ENCODE peak calls at places on chromosomes 4 and X, in nine cellular contexts. D is bronchial epithelial cell, J is ovary, M is mammary epithelial cell, I is endothelial cell of umbilical vein, P is stomach, Y is HFF-Myc, G is Calu3, H is adrenal gland. B is an unnamed sample.
A peak's percentile ranks its signal among the peaks of the same experiment; 100 is the strongest.

GRCh38 chrX:11533211-11533651 is 132.5 kb downstream of the ARHGAP6 start:
- DNase-seq in D (peak; percentile 74), J (no peak), M (peak; percentile 64), I (peak; percentile 67), P (no peak), Y (peak; percentile 45), G (no peak), H (no peak), B (peak; percentile 72)

GRCh38 chr4:20299515-20299914 is 47.8 kb downstream of the SLIT2 start:
- DNase-seq in D (no peak), J (no peak), M (no peak), I (peak; percentile 58), P (no peak), Y (no peak), G (peak; percentile 11), H (no peak), B (no peak)

GRCh38 chr4:133150643-133151300 is 1.7 kb downstream of the PCDH10 start:
- DNase-seq in D (no peak), J (no peak), M (no peak), I (peak; percentile 58), P (no peak), Y (no peak), G (no peak), H (no peak), B (peak; percentile 28)

GRCh38 chr4:72505314-72505744 is 63.7 kb downstream of the ADAMTS3 start:
- DNase-seq in D (peak; percentile 53), J (no peak), M (peak; percentile 25), I (peak; percentile 52), P (no peak), Y (peak; percentile 37), G (peak; percentile 2), H (peak; percentile 34), B (peak; percentile 36)

GRCh38 chr4:127634181-127634580 is 1.4 kb downstream of the INTU start:
- DNase-seq in D (peak; percentile 26), J (no peak), M (no peak), I (no peak), P (no peak), Y (no peak), G (no peak), H (no peak), B (peak; percentile 82)

GRCh38 chrX:39894626-39895025 is 203.1 kb downstream of the BCOR start:
- DNase-seq in D (no peak), J (no peak), M (no peak), I (no peak), P (peak; percentile 33), Y (no peak), G (peak; percentile 30), H (no peak), B (no peak)

GRCh38 chrX:153727108-153727931 is 2.7 kb downstream of the ABCD1 start:
- DNase-seq in D (no peak), J (no peak), M (no peak), I (peak; percentile 28), P (peak; percentile 78), Y (no peak), G (peak; percentile 18), H (peak; percentile 81), B (no peak)

GRCh38 chr4:147571021-147571770 is 46.0 kb upstream of the TMEM184C start:
- DNase-seq in D (peak; percentile 48), J (no peak), M (no peak), I (no peak), P (no peak), Y (no peak), G (no peak), H (no peak), B (no peak)

GRCh38 chrX:39399387-39399786 is 598.1 kb downstream of the MID1IP1 start:
- DNase-seq in D (no peak), J (no peak), M (no peak), I (peak; percentile 2), P (no peak), Y (no peak), G (no peak), H (no peak), B (no peak)

GRCh38 chrX:25721564-25721963 is 416.6 kb upstream of the MAGEB18 start:
- DNase-seq in D (no peak), J (no peak), M (no peak), I (peak; percentile 40), P (no peak), Y (no peak), G (no peak), H (no peak), B (no peak)

GRCh38 chr4:186981161-186981560 is 257.5 kb upstream of the FAT1 start:
- DNase-seq in D (no peak), J (no peak), M (no peak), I (no peak), P (no peak), Y (no peak), G (no peak), H (no peak), B (no peak)

GRCh38 chr4:135840781-135841180 is 1639.2 kb upstream of the PABPC4L start:
- DNase-seq in D (no peak), J (no peak), M (no peak), I (no peak), P (no peak), Y (no peak), G (no peak), H (no peak), B (no peak)

GRCh38 chr4:186724048-186724860 is 598 bp upstream of the FAT1 start:
- DNase-seq in D (no peak), J (peak; percentile 55), M (peak; percentile 39), I (no peak), P (peak; percentile 64), Y (no peak), G (no peak), H (no peak), B (no peak)

GRCh38 chrX:129318375-129318774 is 204.9 kb downstream of the SMARCA1 start:
- DNase-seq in D (peak; percentile 13), J (no peak), M (peak; percentile 1), I (peak; percentile 6), P (no peak), Y (no peak), G (peak; percentile 1), H (peak; percentile 24), B (peak; percentile 5)

GRCh38 chr4:161856711-161857326 is 307.0 kb downstream of the FSTL5 start:
- DNase-seq in D (no peak), J (no peak), M (peak; percentile 38), I (no peak), P (no peak), Y (no peak), G (no peak), H (no peak), B (no peak)

DNA sequence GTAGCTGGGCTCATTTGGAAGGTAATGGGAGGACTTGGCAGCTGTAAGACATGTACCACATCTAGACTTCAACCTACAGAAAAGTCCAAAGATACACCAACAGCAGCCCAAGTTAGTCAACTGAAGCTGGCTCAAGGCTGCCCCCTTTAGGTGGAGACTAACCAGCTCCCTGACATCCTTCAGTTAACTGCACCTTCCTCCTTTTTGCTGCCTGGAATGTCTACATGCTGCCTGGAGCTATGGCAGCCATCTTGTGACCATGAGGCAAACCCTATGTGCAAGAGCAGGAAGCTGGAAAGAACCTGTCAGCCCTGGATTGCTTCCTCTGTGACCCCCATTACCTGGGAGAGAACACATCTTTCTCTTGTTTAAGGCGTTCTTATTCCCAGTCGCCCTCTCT is 25.8 kb downstream of the ARSD start:
- DNase-seq in D (no peak), J (no peak), M (no peak), I (no peak), P (no peak), Y (no peak), G (no peak), H (no peak), B (no peak)
- TF ChIP-seq CTCF in D (no peak), J (no peak), M (no peak), I (no peak), P (no peak), Y (no peak), G (no peak), H (no peak), B (peak; percentile 18)

DNA sequence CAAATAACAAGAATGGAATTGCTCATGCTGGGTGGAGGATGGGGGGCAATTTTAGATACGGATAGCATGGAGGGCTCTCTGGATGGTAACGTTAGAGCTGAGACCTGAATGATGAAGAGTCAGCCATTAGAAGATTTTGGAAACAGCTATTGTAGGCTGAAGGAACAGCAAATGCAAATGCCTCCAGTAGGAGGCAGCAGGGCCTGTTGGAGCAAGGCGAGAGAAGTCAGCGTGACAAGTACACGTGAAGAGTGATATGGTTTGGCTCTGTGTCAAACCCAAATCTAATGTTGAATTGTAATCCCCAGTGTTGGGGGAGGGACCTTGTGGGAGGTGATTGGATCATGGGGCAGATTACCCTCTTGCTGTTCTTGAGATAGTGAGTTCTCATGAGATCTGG is 59.3 kb upstream of the SOD3 start:
- DNase-seq in D (peak; percentile 48), J (no peak), M (peak; percentile 20), I (peak; percentile 40), P (no peak), Y (no peak), G (peak; percentile 6), H (no peak), B (peak; percentile 22)
- TF ChIP-seq CTCF in D (peak; percentile 79), J (no peak), M (peak; percentile 71), I (peak; percentile 46), P (no peak), Y (peak; percentile 49), G (no peak), H (no peak), B (peak; percentile 76)

GRCh38 chr4:172845281-172845680 is 323.3 kb upstream of the GALNT7 start:
- DNase-seq in D (no peak), J (no peak), M (no peak), I (no peak), P (no peak), Y (no peak), G (no peak), H (no peak), B (no peak)

GRCh38 chr4:172838943-172839342 is 329.7 kb upstream of the GALNT7 start:
- DNase-seq in D (no peak), J (no peak), M (no peak), I (no peak), P (no peak), Y (no peak), G (no peak), H (no peak), B (no peak)

GRCh38 chr4:172844556-172844955 is 324.1 kb upstream of the GALNT7 start:
- DNase-seq in D (no peak), J (no peak), M (no peak), I (no peak), P (no peak), Y (no peak), G (no peak), H (no peak), B (no peak)

GRCh38 chr4:172842759-172843158 is 325.9 kb upstream of the GALNT7 start:
- DNase-seq in D (no peak), J (no peak), M (no peak), I (no peak), P (no peak), Y (no peak), G (no peak), H (no peak), B (no peak)

DNA sequence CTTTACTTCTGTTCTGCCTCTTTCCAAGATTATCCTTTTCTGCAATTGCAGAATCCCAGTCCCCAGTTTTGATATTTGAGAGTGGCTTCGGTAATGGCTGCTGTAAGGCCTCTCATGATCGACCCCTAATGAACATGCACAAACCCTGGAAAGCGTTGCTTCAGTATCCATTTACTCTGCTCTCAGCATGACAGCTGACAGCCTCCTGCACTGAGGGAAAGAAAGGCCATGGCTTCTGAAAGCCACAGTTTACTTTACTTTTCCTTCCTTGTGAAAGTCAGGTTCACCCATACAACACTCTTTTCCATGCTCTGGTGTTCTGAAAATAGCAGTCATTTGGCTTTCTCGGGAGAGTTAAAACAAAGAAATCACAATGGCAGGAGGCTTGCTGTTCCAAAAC is 325.3 kb upstream of the GALNT7 start:
- DNase-seq in D (no peak), J (no peak), M (no peak), I (no peak), P (no peak), Y (no peak), G (no peak), H (no peak), B (no peak)
- TF ChIP-seq CTCF in D (no peak), J (no peak), M (no peak), I (no peak), P (no peak), Y (no peak), G (no peak), H (no peak), B (no peak)

GRCh38 chrX:123422875-123423274 is 238.8 kb downstream of the GRIA3 start:
- DNase-seq in D (peak; percentile 15), J (peak; percentile 11), M (peak; percentile 27), I (peak; percentile 1), P (no peak), Y (no peak), G (peak; percentile 12), H (peak; percentile 45), B (peak; percentile 30)
- TF ChIP-seq CTCF in D (peak; percentile 46), J (peak; percentile 34), M (peak; percentile 75), I (peak; percentile 29), P (peak; percentile 34), Y (peak; percentile 60), G (peak; percentile 31), H (peak; percentile 65), B (peak; percentile 73)

B was measured in HFFc6.